ENCODE peak calls at places on chromosomes 6 and 20, in seven cellular contexts. O is IMR-90, N is A549, C is body of pancreas, Z is cardiac muscle cell, I is astrocyte, R is heart left ventricle. Q is an unnamed sample. For H3K4me1, the result is how much of the 10 kb centered on the place peaks cover.

GRCh38 chr6:3367630-3368029 is 89.2 kb downstream of the SLC22A23 start:
- DNase-seq in O (no peak), N (no peak), C (no peak), Z (no peak), I (no peak), R (no peak), Q (peak)

GRCh38 chr20:13274311-13274965 is 53.4 kb downstream of the ISM1 start:
- DNase-seq in O (no peak), N (no peak), C (no peak), Z (peak), I (no peak), R (no peak), Q (no peak)

GRCh38 chr20:10178727-10179313 is 39.8 kb upstream of the SNAP25 start:
- DNase-seq in O (peak), N (no peak), C (no peak), Z (no peak), I (peak), R (no peak), Q (peak)

GRCh38 chr20:46000571-46001145 is 8.1 kb upstream of the MMP9 start:
- DNase-seq in O (no peak), N (no peak), C (no peak), Z (peak), I (no peak), R (no peak), Q (no peak)

GRCh38 chr20:23047738-23048214 is 1.7 kb downstream of the THBD start:
- DNase-seq in O (no peak), N (no peak), C (no peak), Z (no peak), I (no peak), R (peak), Q (no peak)

GRCh38 chr20:10501377-10501776 is 66.3 kb downstream of the SLX4IP start:
- DNase-seq in O (no peak), N (no peak), C (no peak), Z (no peak), I (peak), R (no peak), Q (no peak)

GRCh38 chr6:135880066-135880972 is 28.8 kb downstream of the PDE7B start:
- DNase-seq in O (peak), N (peak), C (no peak), Z (no peak), I (peak), R (no peak), Q (peak)

GRCh38 chr20:47204008-47204745 is 152.3 kb downstream of the ZMYND8 start:
- DNase-seq in O (peak), N (no peak), C (no peak), Z (no peak), I (peak), R (no peak), Q (no peak)

GRCh38 chr6:112304680-112305079 is 42.5 kb upstream of the RFPL4B start:
- DNase-seq in O (peak), N (no peak), C (no peak), Z (no peak), I (no peak), R (no peak), Q (no peak)

GRCh38 chr6:34982424-34982852 is 93.4 kb downstream of the ANKS1A start:
- DNase-seq in O (peak), N (peak), C (no peak), Z (no peak), I (peak), R (no peak), Q (peak)

GRCh38 chr6:139473239-139473701 is 98.8 kb upstream of the CITED2 start:
- DNase-seq in O (no peak), N (no peak), C (peak), Z (no peak), I (peak), R (no peak), Q (no peak)

GRCh38 chr6:21001736-21002135 is 467.5 kb downstream of the CDKAL1 start:
- DNase-seq in O (peak), N (no peak), C (no peak), Z (no peak), I (peak), R (no peak), Q (no peak)

GRCh38 chr6:134065706-134066105 is 13.3 kb upstream of the SLC2A12 start:
- DNase-seq in O (peak), N (no peak), C (no peak), Z (peak), I (no peak), R (no peak), Q (peak)

GRCh38 chr6:18154507-18155272 is at the start of gene TPMT:
- DNase-seq in O (no peak), N (peak), C (peak), Z (no peak), I (no peak), R (peak), Q (no peak)

GRCh38 chr6:18151801-18152200 is 3.1 kb downstream of the TPMT start:
- DNase-seq in O (no peak), N (no peak), C (no peak), Z (no peak), I (no peak), R (no peak), Q (no peak)

GRCh38 chr6:18153311-18153703 is 1.6 kb downstream of the TPMT start:
- DNase-seq in O (no peak), N (no peak), C (no peak), Z (no peak), I (no peak), R (no peak), Q (no peak)

GRCh38 chr6:18155864-18156396 is 708 bp downstream of the KDM1B start:
- DNase-seq in O (peak), N (peak), C (peak), Z (peak), I (peak), R (peak), Q (peak)

GRCh38 chr6:18155273-18155863 is at the start of gene KDM1B:
- DNase-seq in O (peak), N (peak), C (peak), Z (peak), I (peak), R (peak), Q (peak)
- H3K27ac ChIP-seq in O (peak), N (peak), C (peak), Z (peak), I (peak), R (peak), Q (peak)

DNA sequence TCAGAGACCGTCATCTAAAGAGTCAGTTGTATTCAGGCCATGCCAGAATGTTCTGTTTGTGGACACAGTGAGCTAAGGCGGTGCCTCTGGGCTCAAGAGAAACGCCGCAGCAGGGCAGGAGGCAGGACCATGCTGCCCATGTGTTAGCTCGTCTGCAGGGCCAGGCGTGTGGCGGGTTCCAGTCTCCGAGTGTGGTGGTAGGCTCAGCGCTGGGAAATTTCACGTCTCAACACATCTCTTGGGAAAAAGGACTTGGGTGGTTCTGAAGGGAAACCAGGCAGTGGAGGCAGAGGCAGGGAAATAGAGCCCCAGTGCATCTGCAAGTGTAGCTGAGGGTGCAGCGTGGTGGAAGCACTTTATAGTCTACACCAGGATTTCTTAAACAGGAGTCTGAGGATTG is 56.9 kb upstream of the TAGAP start:
- DNase-seq in O (no peak), N (no peak), C (no peak), Z (no peak), I (no peak), R (no peak), Q (no peak)
- H3K4me1 ChIP-seq in O (under half), N (under half), C (under half), Z (under half), I (under half), R (under half), Q (under half)

GRCh38 chr20:50484271-50484976 is 25.8 kb upstream of the PTPN1 start:
- DNase-seq in O (no peak), N (no peak), C (no peak), Z (no peak), I (no peak), R (no peak), Q (peak)
- H3K4me3 ChIP-seq in O (no peak), N (no peak), C (no peak), Z (no peak), I (no peak), R (peak), Q (no peak)

DNA sequence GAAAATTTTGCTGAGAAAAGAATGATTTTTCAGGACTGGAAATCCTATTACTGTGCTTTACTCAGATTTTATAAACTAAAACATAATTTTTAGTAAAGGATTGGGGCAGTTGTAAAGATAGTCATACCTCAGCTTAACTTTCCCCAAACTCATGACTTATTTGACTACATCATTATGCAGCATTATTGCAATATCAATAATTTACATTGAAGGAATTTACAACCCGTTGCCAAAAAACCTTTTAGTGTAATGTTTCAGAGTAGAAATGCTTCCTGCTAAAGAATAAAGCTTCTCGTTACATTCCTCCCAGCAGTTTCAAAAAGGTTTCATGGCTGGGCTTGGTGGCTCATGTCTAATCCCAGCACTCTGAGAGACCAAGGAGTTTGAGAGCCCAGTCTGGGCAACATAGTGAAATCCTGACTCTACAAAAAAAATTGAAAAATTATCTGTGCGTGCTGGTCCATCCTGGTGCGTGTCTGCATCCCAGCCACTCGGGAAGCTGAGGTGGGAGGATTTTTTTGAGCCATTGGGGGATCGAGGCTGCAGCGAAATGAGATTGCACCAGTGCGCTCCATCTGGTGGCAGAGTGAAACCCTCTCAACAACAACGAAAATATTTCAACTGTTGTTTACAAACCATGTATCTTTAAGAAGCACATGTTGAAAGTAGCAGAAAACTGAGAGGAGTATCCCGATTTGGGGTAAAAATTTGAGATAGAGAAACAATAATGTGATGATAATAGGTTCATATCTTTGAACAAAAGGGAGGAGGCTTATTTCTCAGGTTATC is 4.4 kb downstream of the AMD1 start:
- DNase-seq in O (peak), N (peak), C (no peak), Z (peak), I (no peak), R (no peak), Q (peak)
- H3K27ac ChIP-seq in O (peak), N (peak), C (no peak), Z (peak), I (no peak), R (no peak), Q (no peak)

GRCh38 chr20:54105653-54106052 is 35.3 kb upstream of the BCAS1 start:
- DNase-seq in O (no peak), N (no peak), C (no peak), Z (no peak), I (no peak), R (no peak), Q (no peak)
- H3K4me1 ChIP-seq in O (under half), N (half or more), C (under half), Z (under half), I (under half), R (under half), Q (under half)

GRCh38 chr20:41214202-41214601 is 76.9 kb downstream of the PLCG1 start:
- DNase-seq in O (no peak), N (no peak), C (no peak), Z (no peak), I (no peak), R (no peak), Q (no peak)
- H3K4me3 ChIP-seq in O (no peak), N (no peak), C (no peak), Z (no peak), I (no peak), R (no peak), Q (no peak)

DNA sequence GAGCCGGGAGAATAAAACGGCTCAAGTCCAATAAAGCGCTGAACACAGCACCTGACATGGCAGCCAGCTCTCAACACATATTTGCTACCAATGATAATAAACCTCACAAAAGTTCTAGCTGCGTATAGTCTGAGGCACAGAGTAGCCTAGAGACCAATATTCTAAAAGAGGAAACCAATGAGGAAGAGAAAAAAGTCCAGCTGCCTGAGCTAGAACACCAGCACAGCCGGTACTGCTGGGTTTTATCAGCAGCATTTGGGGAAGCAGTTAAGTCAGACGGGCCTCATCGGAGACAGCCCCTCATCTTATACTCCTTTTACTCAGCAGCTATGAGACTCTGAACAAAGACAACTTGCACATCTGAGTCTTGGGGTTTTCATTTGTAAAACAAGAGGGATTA is 2.4 kb upstream of the RTF2 start:
- DNase-seq in O (no peak), N (no peak), C (no peak), Z (no peak), I (no peak), R (no peak), Q (no peak)
- H3K27ac ChIP-seq in O (no peak), N (no peak), C (no peak), Z (no peak), I (no peak), R (peak), Q (no peak)

GRCh38 chr6:15901141-15902115 is 227.5 kb upstream of the MYLIP start:
- DNase-seq in O (no peak), N (no peak), C (no peak), Z (no peak), I (no peak), R (no peak), Q (peak)
- H3K4me1 ChIP-seq in O (under half), N (under half), C (under half), Z (under half), I (under half), R (under half), Q (under half)

DNA sequence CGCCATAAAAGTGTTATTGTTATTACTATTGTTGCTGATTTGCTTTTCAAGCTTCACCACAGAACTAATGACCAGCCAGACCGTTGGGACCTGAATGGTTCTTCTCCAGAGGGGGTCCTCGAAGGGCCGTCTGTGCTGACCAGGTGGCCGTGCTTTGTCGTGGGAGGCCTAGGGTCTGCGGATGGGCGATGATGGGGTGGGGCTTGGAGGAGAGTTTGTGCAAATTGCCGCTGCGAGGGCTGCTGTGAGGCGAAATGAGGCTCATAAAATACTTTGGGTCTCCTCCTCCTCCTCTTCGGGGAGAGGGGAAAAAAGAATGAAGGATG is 6.0 kb upstream of the ZBTB22 start:
- DNase-seq in O (no peak), N (no peak), C (no peak), Z (no peak), I (no peak), R (no peak), Q (no peak)
- H3K4me3 ChIP-seq in O (peak), N (peak), C (peak), Z (peak), I (peak), R (peak), Q (peak)